ENCODE peak calls at places on chromosomes 3 and 15, in four cellular contexts. U, W, Q and L are unnamed samples.

GRCh38 chr3:117510396-117510795 is 800.8 kb downstream of the TUSC7 start:
- DNase-seq in U (no peak), W (no peak), Q (no peak), L (peak; percentile 20)

GRCh38 chr3:196135693-196136639 is 54.1 kb upstream of the TFRC start:
- DNase-seq in U (no peak), W (peak; percentile 33), Q (no peak), L (no peak)

GRCh38 chr3:156978471-156978961 is 152.4 kb downstream of the LEKR1 start:
- DNase-seq in U (no peak), W (no peak), Q (no peak), L (no peak)

GRCh38 chr3:179108091-179108490 is 36.5 kb upstream of the ZMAT3 start:
- DNase-seq in U (no peak), W (no peak), Q (no peak), L (no peak)

GRCh38 chr3:168123211-168124173 is 27.8 kb upstream of the GOLIM4 start:
- DNase-seq in U (no peak), W (no peak), Q (no peak), L (no peak)

GRCh38 chr15:77720617-77721016 is 87.9 kb upstream of the LINGO1 start:
- DNase-seq in U (no peak), W (peak; percentile 51), Q (no peak), L (no peak)

GRCh38 chr3:72137865-72138861 is 353.2 kb upstream of the PROK2 start:
- DNase-seq in U (no peak), W (no peak), Q (no peak), L (no peak)

GRCh38 chr3:156604642-156605144 is 49.8 kb upstream of the SSR3 start:
- DNase-seq in U (no peak), W (no peak), Q (peak; percentile 68), L (no peak)

GRCh38 chr3:45009868-45010267 is 16.2 kb upstream of the CLEC3B start:
- DNase-seq in U (no peak), W (no peak), Q (no peak), L (no peak)

GRCh38 chr3:45012577-45012976 is 13.5 kb upstream of the CLEC3B start:
- DNase-seq in U (no peak), W (no peak), Q (no peak), L (no peak)

GRCh38 chr3:45011756-45012441 is 14.2 kb upstream of the CLEC3B start:
- DNase-seq in U (no peak), W (peak; percentile 14), Q (no peak), L (no peak)

GRCh38 chr3:45008117-45008516 is 18.0 kb upstream of the CLEC3B start:
- DNase-seq in U (no peak), W (no peak), Q (no peak), L (peak; percentile 62)

GRCh38 chr3:45010718-45011355 is 15.3 kb upstream of the CLEC3B start:
- DNase-seq in U (no peak), W (no peak), Q (no peak), L (no peak)
- H3K4me1 ChIP-seq in U (peaks cover 5% of the 10 kb centered on the region), W (no peaks in the 10 kb centered on the region), Q (no peaks in the 10 kb centered on the region), L (no peaks in the 10 kb centered on the region)

GRCh38 chr3:64343692-64344440 is 118.6 kb upstream of the PRICKLE2 start:
- DNase-seq in U (no peak), W (no peak), Q (no peak), L (no peak)

GRCh38 chr3:64344721-64345207 is 119.5 kb upstream of the PRICKLE2 start:
- DNase-seq in U (no peak), W (no peak), Q (no peak), L (peak; percentile 76)

GRCh38 chr3:64340636-64341240 is 115.5 kb upstream of the PRICKLE2 start:
- DNase-seq in U (no peak), W (no peak), Q (no peak), L (no peak)

GRCh38 chr3:64342940-64343691 is 117.8 kb upstream of the PRICKLE2 start:
- DNase-seq in U (no peak), W (no peak), Q (no peak), L (peak; percentile 87)

DNA sequence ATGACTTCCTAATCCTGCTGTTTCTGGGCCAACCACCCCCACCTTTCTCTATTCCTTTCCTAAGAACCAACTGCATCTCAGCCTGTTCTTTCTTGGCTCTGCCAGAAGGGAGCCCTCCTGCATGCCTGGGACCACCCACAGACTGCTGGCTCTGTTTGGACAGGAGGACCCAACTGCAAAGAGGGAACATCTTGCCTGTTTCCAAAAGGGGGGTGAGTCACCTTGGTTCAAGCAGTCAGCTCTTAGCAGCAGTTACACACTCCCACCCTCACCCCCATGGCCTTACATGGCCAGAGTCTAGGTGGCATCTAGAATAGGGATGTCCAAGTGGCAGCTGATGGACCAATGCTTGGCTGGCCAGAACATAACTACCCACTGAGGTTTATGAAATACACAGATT is 116.1 kb upstream of the PRICKLE2 start:
- DNase-seq in U (no peak), W (no peak), Q (no peak), L (no peak)
- H3K4me1 ChIP-seq in U (no peaks in the 10 kb centered on the region), W (peaks cover 14% of the 10 kb centered on the region), Q (no peaks in the 10 kb centered on the region), L (peaks cover 29% of the 10 kb centered on the region)

DNA sequence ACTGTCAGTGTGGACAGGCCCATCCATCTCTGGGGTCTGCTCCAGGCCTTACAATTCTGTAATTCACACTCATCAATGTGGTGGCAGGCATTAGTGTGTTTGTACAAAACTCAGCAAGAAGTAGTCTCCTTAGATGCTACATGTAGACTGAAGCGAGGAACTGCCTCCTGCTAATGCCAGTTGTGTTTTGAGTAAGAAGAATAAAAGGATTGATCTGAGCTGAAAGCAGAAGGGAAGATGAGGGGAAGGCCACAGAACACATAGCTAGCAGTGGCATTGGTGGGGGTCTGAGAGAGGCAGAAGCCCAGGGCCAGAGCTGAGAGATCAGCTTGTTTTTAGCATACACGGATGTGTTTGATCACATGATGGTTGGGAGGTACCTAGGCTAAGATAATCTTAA is 144.1 kb downstream of the TIGIT start:
- DNase-seq in U (no peak), W (no peak), Q (no peak), L (no peak)
- H3K4me1 ChIP-seq in U (no peaks in the 10 kb centered on the region), W (peaks cover 9% of the 10 kb centered on the region), Q (no peaks in the 10 kb centered on the region), L (peaks cover 24% of the 10 kb centered on the region)

GRCh38 chr3:177944228-177944661 is 592.0 kb upstream of the KCNMB2 start:
- DNase-seq in U (no peak), W (no peak), Q (no peak), L (no peak)
- H3K4me1 ChIP-seq in U (peaks cover 29% of the 10 kb centered on the region), W (no peaks in the 10 kb centered on the region), Q (no peaks in the 10 kb centered on the region), L (no peaks in the 10 kb centered on the region)

GRCh38 chr15:55879181-55879580 is 114.2 kb downstream of the NEDD4 start:
- DNase-seq in U (no peak), W (no peak), Q (no peak), L (no peak)
- H3K4me1 ChIP-seq in U (no peaks in the 10 kb centered on the region), W (no peaks in the 10 kb centered on the region), Q (no peaks in the 10 kb centered on the region), L (no peaks in the 10 kb centered on the region)

GRCh38 chr3:47715928-47716327 is 65.8 kb downstream of the SMARCC1 start:
- DNase-seq in U (no peak), W (no peak), Q (no peak), L (peak; percentile 53)
- H3K4me1 ChIP-seq in U (no peaks in the 10 kb centered on the region), W (no peaks in the 10 kb centered on the region), Q (no peaks in the 10 kb centered on the region), L (peaks cover 18% of the 10 kb centered on the region)

DNA sequence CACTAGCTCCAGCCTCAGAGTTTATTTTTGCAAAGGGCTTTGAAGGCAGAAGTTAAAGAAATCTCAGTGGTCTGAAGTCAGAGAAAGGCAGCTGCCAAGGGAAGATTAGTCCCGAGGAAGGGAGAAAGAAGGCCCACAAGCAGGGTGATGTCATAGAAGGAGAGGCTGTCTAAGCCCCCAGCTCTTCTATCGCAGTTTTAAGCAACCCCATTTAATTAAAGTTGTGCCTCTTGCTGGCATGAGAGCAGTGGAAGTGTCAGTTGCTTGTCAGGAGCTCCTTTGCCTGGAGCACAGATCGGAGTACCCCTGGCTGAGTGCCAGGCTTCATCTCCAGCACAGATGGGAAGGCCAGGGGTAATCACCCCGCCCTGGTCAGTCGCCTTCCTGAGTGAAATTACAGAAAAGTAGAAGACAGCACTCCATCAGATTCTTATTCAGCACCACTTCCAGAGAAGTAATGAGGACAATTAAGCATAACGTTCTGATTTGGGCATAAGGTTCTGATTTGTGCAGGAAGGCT is 530.7 kb downstream of the EPHB1 start:
- DNase-seq in U (no peak), W (peak; percentile 50), Q (no peak), L (peak; percentile 26)
- H3K4me1 ChIP-seq in U (no peaks in the 10 kb centered on the region), W (no peaks in the 10 kb centered on the region), Q (no peaks in the 10 kb centered on the region), L (peaks cover 13% of the 10 kb centered on the region)

GRCh38 chr3:89957461-89957860 is 850.0 kb downstream of the EPHA3 start:
- DNase-seq in U (no peak), W (no peak), Q (no peak), L (peak; percentile 12)
- H3K4me1 ChIP-seq in U (no peaks in the 10 kb centered on the region), W (no peaks in the 10 kb centered on the region), Q (no peaks in the 10 kb centered on the region), L (no peaks in the 10 kb centered on the region)

GRCh38 chr3:185932213-185932612 is 5.6 kb downstream of the TRA2B start:
- DNase-seq in U (no peak), W (no peak), Q (no peak), L (no peak)
- H3K4me1 ChIP-seq in U (peaks cover 65% of the 10 kb centered on the region), W (peaks cover 19% of the 10 kb centered on the region), Q (peaks cover 3% of the 10 kb centered on the region), L (peaks cover 73% of the 10 kb centered on the region)